ENCODE peak calls at places on chromosome 16, in seven cellular contexts. D is kidney epithelial cell; G is CD8-positive, alpha-beta memory T cell; U is heart right ventricle; O is K562; N is osteoblast; R is effector memory CD4-positive, alpha-beta T cell. A is an unnamed sample.

GRCh38 chr16:10965440-10966039 is 21.2 kb downstream of the CLEC16A start:
- DNase-seq in D (no peak), G (no peak), U (no peak), O (peak; percentile 32), N (no peak), R (no peak), A (no peak)

GRCh38 chr16:31149894-31150890 is at the start of gene PRSS36:
- DNase-seq in D (no peak), G (no peak), U (no peak), O (no peak), N (peak; percentile 67), R (no peak), A (peak; percentile 50)

GRCh38 chr16:9374076-9374475 is 282.6 kb downstream of the HAPSTR1 start:
- DNase-seq in D (no peak), G (no peak), U (no peak), O (no peak), N (no peak), R (no peak), A (no peak)

GRCh38 chr16:20300312-20301097 is 26.8 kb downstream of the GP2 start:
- DNase-seq in D (no peak), G (no peak), U (no peak), O (peak; percentile 74), N (peak; percentile 81), R (no peak), A (peak; percentile 72)

GRCh38 chr16:52191533-52192134 is 355.3 kb downstream of the TOX3 start:
- DNase-seq in D (no peak), G (peak; percentile 18), U (peak; percentile 29), O (peak; percentile 59), N (peak; percentile 89), R (peak; percentile 21), A (peak; percentile 46)

GRCh38 chr16:73233423-73233762 is 185.5 kb upstream of the ZFHX3 start:
- DNase-seq in D (no peak), G (no peak), U (no peak), O (no peak), N (no peak), R (no peak), A (no peak)

GRCh38 chr16:11585460-11586374 is 1.0 kb downstream of the LITAF start:
- DNase-seq in D (no peak), G (no peak), U (peak; percentile 30), O (no peak), N (peak; percentile 84), R (no peak), A (peak; percentile 66)

GRCh38 chr16:19135896-19136438 is 22.2 kb downstream of the ITPRIPL2 start:
- DNase-seq in D (no peak), G (no peak), U (peak; percentile 45), O (peak; percentile 62), N (no peak), R (no peak), A (no peak)

GRCh38 chr16:14553447-14553846 is 76.6 kb downstream of the PARN start:
- DNase-seq in D (no peak), G (no peak), U (no peak), O (no peak), N (no peak), R (no peak), A (no peak)

GRCh38 chr16:85798901-85799496 is 345 bp downstream of the EMC8 start:
- DNase-seq in D (no peak), G (peak; percentile 30), U (peak; percentile 34), O (peak; percentile 53), N (peak; percentile 96), R (peak; percentile 19), A (peak; percentile 87)

GRCh38 chr16:53768593-53768992 is 64.6 kb downstream of the FTO start:
- DNase-seq in D (no peak), G (no peak), U (no peak), O (peak; percentile 22), N (peak; percentile 74), R (no peak), A (no peak)

DNA sequence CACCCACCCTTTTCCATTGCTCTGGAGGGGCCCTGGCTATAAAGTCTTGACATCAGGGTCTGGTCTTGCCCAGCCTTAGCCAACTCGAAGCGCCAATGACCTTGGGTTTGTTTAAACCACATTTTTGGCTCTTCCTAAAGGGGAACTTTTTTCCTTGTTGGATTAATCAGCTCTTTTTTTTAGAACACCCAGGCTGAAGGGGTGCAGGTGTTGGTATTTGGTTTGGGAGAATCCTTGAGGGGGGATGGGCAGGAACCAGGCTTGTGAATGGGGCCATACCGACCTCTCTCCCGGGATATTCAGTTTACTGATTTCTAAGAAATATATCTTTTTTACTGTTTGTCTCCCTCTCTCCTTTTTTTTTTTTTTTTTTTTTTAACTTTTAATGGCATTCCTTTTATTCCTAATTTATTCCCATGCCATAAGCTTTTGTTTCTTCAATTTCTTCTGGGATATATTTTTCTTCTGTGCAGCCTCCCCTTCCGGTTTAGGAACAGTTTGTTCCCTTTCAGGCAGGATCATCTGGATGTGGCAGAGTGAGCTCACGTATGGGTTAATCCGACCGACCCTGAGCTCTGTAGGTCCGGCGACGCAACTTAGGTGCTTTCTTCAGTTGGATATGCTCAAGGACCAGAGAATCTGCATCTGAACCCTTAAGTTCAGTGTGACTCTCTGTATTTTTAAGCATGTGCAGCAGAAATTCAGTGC is 129.5 kb downstream of the ABCC6 start:
- DNase-seq in D (no peak), G (no peak), U (no peak), O (no peak), N (no peak), R (no peak), A (peak; percentile 62)
- H3K36me3 ChIP-seq in D (no peaks in the 10 kb centered on the region), G (peaks cover 17% of the 10 kb centered on the region), U (no peaks in the 10 kb centered on the region), O (peaks cover 79% of the 10 kb centered on the region), N (peaks cover 26% of the 10 kb centered on the region), R (peaks cover 59% of the 10 kb centered on the region), A (peaks cover 16% of the 10 kb centered on the region)

GRCh38 chr16:49528035-49528434 is 154.4 kb downstream of the C16orf78 start:
- DNase-seq in D (no peak), G (no peak), U (no peak), O (peak; percentile 5), N (peak; percentile 94), R (no peak), A (no peak)
- H3K4me3 ChIP-seq in D (no peak overlapping the region), G (peak overlapping the region; percentile 23), U (peak overlapping the region; percentile 28), O (no peak overlapping the region), N (peak overlapping the region; percentile 69), R (peak overlapping the region; percentile 3), A (no peak overlapping the region)

GRCh38 chr16:58584831-58585505 is 44.7 kb downstream of the CNOT1 start:
- DNase-seq in D (no peak), G (no peak), U (no peak), O (no peak), N (peak; percentile 47), R (no peak), A (no peak)

GRCh38 chr16:58586340-58587030 is 43.1 kb downstream of the CNOT1 start:
- DNase-seq in D (no peak), G (no peak), U (no peak), O (no peak), N (peak; percentile 3), R (no peak), A (no peak)

GRCh38 chr16:58589311-58589890 is 40.2 kb downstream of the CNOT1 start:
- DNase-seq in D (no peak), G (no peak), U (no peak), O (no peak), N (no peak), R (no peak), A (no peak)

GRCh38 chr16:58591083-58591482 is 38.5 kb downstream of the CNOT1 start:
- DNase-seq in D (no peak), G (no peak), U (no peak), O (no peak), N (peak; percentile 57), R (no peak), A (no peak)

GRCh38 chr16:58588406-58588805 is 41.2 kb downstream of the CNOT1 start:
- DNase-seq in D (no peak), G (no peak), U (no peak), O (no peak), N (no peak), R (no peak), A (no peak)
- H3K36me3 ChIP-seq in D (no peaks in the 10 kb centered on the region), G (peaks cover 54% of the 10 kb centered on the region), U (no peaks in the 10 kb centered on the region), O (peaks cover 93% of the 10 kb centered on the region), N (peaks cover 60% of the 10 kb centered on the region), R (peaks cover 58% of the 10 kb centered on the region), A (peaks cover 34% of the 10 kb centered on the region)

GRCh38 chr16:66251406-66252160 is 114.9 kb upstream of the CDH5 start:
- DNase-seq in D (no peak), G (no peak), U (no peak), O (no peak), N (no peak), R (no peak), A (no peak)
- H3K4me3 ChIP-seq in D (no peak overlapping the region), G (no peak overlapping the region), U (no peak overlapping the region), O (no peak overlapping the region), N (no peak overlapping the region), R (no peak overlapping the region), A (no peak overlapping the region)

DNA sequence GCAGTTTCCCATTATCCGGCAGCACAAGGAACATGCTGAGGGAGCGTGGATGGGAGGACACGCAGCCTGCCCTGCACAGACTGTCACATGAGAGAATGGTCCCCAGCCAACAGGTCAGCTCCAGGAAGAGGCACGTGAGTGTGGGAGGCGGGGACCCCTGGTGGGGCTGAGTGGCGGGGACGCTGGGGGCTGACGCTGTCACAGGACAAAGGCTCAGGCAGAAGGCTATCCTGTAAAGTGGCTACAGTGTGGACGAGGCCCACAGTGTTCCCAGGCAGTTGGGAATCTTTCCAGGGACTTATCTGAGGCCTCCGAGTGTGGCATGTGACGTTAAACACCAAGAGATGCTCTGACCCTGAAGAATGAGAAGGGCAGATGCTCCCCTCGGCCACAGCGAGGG is 30.4 kb downstream of the MBTPS1 start:
- DNase-seq in D (no peak), G (no peak), U (peak; percentile 64), O (no peak), N (no peak), R (no peak), A (no peak)
- H3K36me3 ChIP-seq in D (peaks cover 2% of the 10 kb centered on the region), G (peaks cover 52% of the 10 kb centered on the region), U (no peaks in the 10 kb centered on the region), O (peaks cover 90% of the 10 kb centered on the region), N (peaks cover 70% of the 10 kb centered on the region), R (peaks cover 63% of the 10 kb centered on the region), A (peaks cover 25% of the 10 kb centered on the region)

A was measured in H7.